ENCODE peak calls at places on chromosomes 7 and 10, in four cellular contexts. One of them, this sample, is unnamed.
A peak's percentile ranks its signal among the peaks of the same experiment; 100 is the strongest.

GRCh38 chr7:16318989-16319915 is 102.1 kb downstream of the CRPPA start:
- DNase-seq in AG09319: no peak
- DNase-seq in AG08396: peak; percentile 4
- DNase-seq in immature natural killer cell: no peak
- DNase-seq in this sample: no peak

GRCh38 chr7:105389090-105389650 is 449 bp upstream of the SRPK2 start:
- DNase-seq in AG09319: no peak
- DNase-seq in AG08396: peak; percentile 80
- DNase-seq in immature natural killer cell: no peak
- DNase-seq in this sample: no peak

GRCh38 chr7:2104107-2104710 is 128.5 kb downstream of the MAD1L1 start:
- DNase-seq in AG08396: peak; percentile 98
- DNase-seq in AG09319: peak; percentile 78
- DNase-seq in immature natural killer cell: peak; percentile 55
- DNase-seq in this sample: no peak

GRCh38 chr10:26534384-26534783 is 96.2 kb downstream of the APBB1IP start:
- DNase-seq in AG09319: no peak
- DNase-seq in AG08396: no peak
- DNase-seq in immature natural killer cell: no peak
- DNase-seq in this sample: no peak

GRCh38 chr7:34133983-34134782 is 228.8 kb downstream of the BMPER start:
- DNase-seq in AG08396: peak; percentile 73
- DNase-seq in immature natural killer cell: no peak
- DNase-seq in AG09319: peak; percentile 54
- DNase-seq in this sample: peak; percentile 24

GRCh38 chr7:50530771-50531170 is 34.4 kb downstream of the DDC start:
- DNase-seq in AG09319: no peak
- DNase-seq in immature natural killer cell: no peak
- DNase-seq in AG08396: no peak
- DNase-seq in this sample: no peak

GRCh38 chr7:118072893-118073674 is 110.9 kb upstream of the LSM8 start:
- DNase-seq in AG08396: no peak
- DNase-seq in AG09319: no peak
- DNase-seq in immature natural killer cell: no peak
- DNase-seq in this sample: no peak

GRCh38 chr7:124033093-124033806 is 383 bp upstream of the TMEM229A start:
- DNase-seq in AG09319: no peak
- DNase-seq in immature natural killer cell: no peak
- DNase-seq in AG08396: peak; percentile 7
- DNase-seq in this sample: no peak

GRCh38 chr10:132735923-132736391 is 50.0 kb downstream of the NKX6-2 start:
- DNase-seq in AG09319: no peak
- DNase-seq in immature natural killer cell: no peak
- DNase-seq in AG08396: no peak
- DNase-seq in this sample: no peak